ENCODE peak calls at places on chromosomes 13 and 19, in six cellular contexts. One of them, this sample, is unnamed.

GRCh38 chr13:87669379-87669978 is 1.7 kb upstream of the SLITRK5 start:
- DNase-seq in heart left ventricle: no peak
- DNase-seq in upper lobe of right lung: no peak
- DNase-seq in GM23338: peak; percentile 76
- DNase-seq in right cardiac atrium: no peak
- DNase-seq in fibroblast of lung: peak; percentile 76
- DNase-seq in this sample: no peak

GRCh38 chr19:30406220-30406944 is 34.2 kb downstream of the ZNF536 start:
- DNase-seq in upper lobe of right lung: no peak
- DNase-seq in fibroblast of lung: peak; percentile 1
- DNase-seq in GM23338: peak; percentile 56
- DNase-seq in right cardiac atrium: no peak
- DNase-seq in heart left ventricle: no peak
- DNase-seq in this sample: no peak

GRCh38 chr13:94595006-94595942 is 678 bp downstream of the TGDS start:
- DNase-seq in GM23338: peak; percentile 33
- DNase-seq in fibroblast of lung: peak; percentile 29
- DNase-seq in upper lobe of right lung: no peak
- DNase-seq in heart left ventricle: no peak
- DNase-seq in right cardiac atrium: peak; percentile 30
- DNase-seq in this sample: peak; percentile 34

GRCh38 chr13:80363890-80364503 is 23.1 kb upstream of the SPRY2 start:
- DNase-seq in GM23338: peak; percentile 67
- DNase-seq in fibroblast of lung: peak; percentile 64
- DNase-seq in upper lobe of right lung: no peak
- DNase-seq in right cardiac atrium: no peak
- DNase-seq in heart left ventricle: no peak
- DNase-seq in this sample: no peak

GRCh38 chr13:41122838-41123237 is 9.8 kb downstream of the KBTBD6 start:
- DNase-seq in GM23338: no peak
- DNase-seq in upper lobe of right lung: no peak
- DNase-seq in right cardiac atrium: no peak
- DNase-seq in heart left ventricle: no peak
- DNase-seq in fibroblast of lung: no peak
- DNase-seq in this sample: no peak

GRCh38 chr13:24192036-24192810 is 31.7 kb downstream of the SPATA13 start:
- DNase-seq in fibroblast of lung: no peak
- DNase-seq in GM23338: peak; percentile 37
- DNase-seq in right cardiac atrium: no peak
- DNase-seq in upper lobe of right lung: no peak
- DNase-seq in heart left ventricle: no peak
- DNase-seq in this sample: no peak

GRCh38 chr13:40562975-40563349 is 103.5 kb downstream of the FOXO1 start:
- DNase-seq in heart left ventricle: no peak
- DNase-seq in fibroblast of lung: no peak
- DNase-seq in upper lobe of right lung: no peak
- DNase-seq in GM23338: no peak
- DNase-seq in right cardiac atrium: no peak
- DNase-seq in this sample: no peak

GRCh38 chr19:14118165-14119051 is 846 bp upstream of the PRKACA start:
- DNase-seq in fibroblast of lung: peak; percentile 81
- DNase-seq in upper lobe of right lung: peak; percentile 92
- DNase-seq in heart left ventricle: peak; percentile 83
- DNase-seq in GM23338: peak; percentile 37
- DNase-seq in right cardiac atrium: peak; percentile 92
- DNase-seq in this sample: peak; percentile 63

GRCh38 chr19:14023404-14024235 is 4.3 kb upstream of the RLN3 start:
- DNase-seq in right cardiac atrium: peak; percentile 81
- DNase-seq in heart left ventricle: no peak
- DNase-seq in GM23338: peak; percentile 90
- DNase-seq in fibroblast of lung: no peak
- DNase-seq in upper lobe of right lung: peak; percentile 72
- DNase-seq in this sample: peak; percentile 58

GRCh38 chr13:74710006-74710405 is 575.8 kb upstream of the KLF12 start:
- DNase-seq in upper lobe of right lung: no peak
- DNase-seq in GM23338: no peak
- DNase-seq in right cardiac atrium: no peak
- DNase-seq in fibroblast of lung: peak; percentile 28
- DNase-seq in heart left ventricle: no peak
- DNase-seq in this sample: no peak

GRCh38 chr13:80173224-80173623 is 167.7 kb downstream of the SPRY2 start:
- DNase-seq in fibroblast of lung: no peak
- DNase-seq in upper lobe of right lung: no peak
- DNase-seq in heart left ventricle: no peak
- DNase-seq in right cardiac atrium: no peak
- DNase-seq in GM23338: no peak
- DNase-seq in this sample: no peak

GRCh38 chr13:31538067-31539042 is 201.0 kb upstream of the RXFP2 start:
- DNase-seq in fibroblast of lung: peak; percentile 56
- DNase-seq in upper lobe of right lung: no peak
- DNase-seq in heart left ventricle: no peak
- DNase-seq in right cardiac atrium: no peak
- DNase-seq in GM23338: peak; percentile 70
- DNase-seq in this sample: peak; percentile 29

GRCh38 chr13:48414501-48414900 is 1.6 kb upstream of the LPAR6 start:
- DNase-seq in upper lobe of right lung: no peak
- DNase-seq in right cardiac atrium: no peak
- DNase-seq in heart left ventricle: no peak
- DNase-seq in fibroblast of lung: no peak
- DNase-seq in GM23338: no peak
- DNase-seq in this sample: no peak

GRCh38 chr13:73945871-73946270 is 188.3 kb downstream of the KLF12 start:
- DNase-seq in fibroblast of lung: no peak
- DNase-seq in GM23338: peak; percentile 23
- DNase-seq in heart left ventricle: peak; percentile 59
- DNase-seq in right cardiac atrium: peak; percentile 63
- DNase-seq in upper lobe of right lung: no peak
- DNase-seq in this sample: no peak

GRCh38 chr19:6476155-6476895 is 5.3 kb downstream of the DENND1C start:
- DNase-seq in upper lobe of right lung: peak; percentile 93
- DNase-seq in fibroblast of lung: peak; percentile 37
- DNase-seq in right cardiac atrium: no peak
- DNase-seq in GM23338: peak; percentile 100
- DNase-seq in heart left ventricle: no peak
- DNase-seq in this sample: peak; percentile 87

GRCh38 chr19:47587295-47587694 is 14.3 kb upstream of the ZNF541 start:
- DNase-seq in GM23338: no peak
- DNase-seq in right cardiac atrium: no peak
- DNase-seq in fibroblast of lung: no peak
- DNase-seq in upper lobe of right lung: no peak
- DNase-seq in heart left ventricle: no peak
- DNase-seq in this sample: no peak

GRCh38 chr13:26980099-26981031 is 191.2 kb downstream of the USP12 start:
- DNase-seq in upper lobe of right lung: no peak
- DNase-seq in fibroblast of lung: no peak
- DNase-seq in GM23338: no peak
- DNase-seq in heart left ventricle: no peak
- DNase-seq in right cardiac atrium: no peak
- DNase-seq in this sample: no peak

GRCh38 chr13:20124303-20124702 is 36.5 kb downstream of the GJA3 start:
- DNase-seq in GM23338: no peak
- DNase-seq in upper lobe of right lung: no peak
- DNase-seq in heart left ventricle: no peak
- DNase-seq in right cardiac atrium: no peak
- DNase-seq in fibroblast of lung: no peak
- DNase-seq in this sample: no peak

GRCh38 chr13:20118268-20119140 is 42.3 kb downstream of the GJA3 start:
- DNase-seq in right cardiac atrium: peak; percentile 90
- DNase-seq in upper lobe of right lung: peak; percentile 91
- DNase-seq in heart left ventricle: peak; percentile 82
- DNase-seq in GM23338: peak; percentile 72
- DNase-seq in fibroblast of lung: peak; percentile 59
- DNase-seq in this sample: peak; percentile 74

GRCh38 chr13:20116213-20116612 is 44.6 kb downstream of the GJA3 start:
- DNase-seq in heart left ventricle: no peak
- DNase-seq in right cardiac atrium: no peak
- DNase-seq in upper lobe of right lung: no peak
- DNase-seq in fibroblast of lung: no peak
- DNase-seq in GM23338: peak; percentile 65
- DNase-seq in this sample: no peak

GRCh38 chr13:20121154-20121515 is 39.7 kb downstream of the GJA3 start:
- DNase-seq in GM23338: no peak
- DNase-seq in heart left ventricle: no peak
- DNase-seq in right cardiac atrium: no peak
- DNase-seq in fibroblast of lung: peak; percentile 39
- DNase-seq in upper lobe of right lung: no peak
- DNase-seq in this sample: no peak

DNA sequence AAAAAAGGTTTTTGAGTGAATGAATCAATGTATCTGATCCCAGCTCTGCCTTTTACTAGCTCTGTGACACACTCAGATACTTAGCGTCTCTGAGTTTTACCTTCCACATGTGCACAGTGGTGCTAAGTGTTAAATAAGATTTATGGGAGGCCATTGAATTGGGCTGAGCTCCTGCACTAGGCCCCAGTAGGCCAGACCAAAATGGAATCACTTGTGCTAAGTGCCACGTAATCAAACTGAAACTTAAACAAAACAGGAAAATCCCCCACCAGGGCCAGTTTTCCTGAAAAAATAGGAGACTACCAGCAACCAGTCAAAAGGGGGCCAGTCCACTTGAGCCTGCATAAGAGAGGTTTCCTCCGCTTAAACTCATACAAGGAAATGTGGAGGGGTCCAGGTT is 40.9 kb downstream of the GJA3 start:
- DNase-seq in fibroblast of lung: no peak
- DNase-seq in heart left ventricle: no peak
- DNase-seq in upper lobe of right lung: no peak
- DNase-seq in right cardiac atrium: no peak
- DNase-seq in GM23338: no peak
- DNase-seq in this sample: no peak
- H3K4me3 ChIP-seq in fibroblast of lung: peak overlapping the region; percentile 45
- H3K4me3 ChIP-seq in heart left ventricle: peak overlapping the region; percentile 37
- H3K4me3 ChIP-seq in upper lobe of right lung: no peak overlapping the region
- H3K4me3 ChIP-seq in right cardiac atrium: peak overlapping the region; percentile 29
- H3K4me3 ChIP-seq in GM23338: peak overlapping the region; percentile 78
- H3K4me3 ChIP-seq in this sample: peak overlapping the region; percentile 69

GRCh38 chr13:113005076-113005865 is 36.3 kb downstream of the MCF2L start:
- DNase-seq in heart left ventricle: no peak
- DNase-seq in GM23338: no peak
- DNase-seq in right cardiac atrium: no peak
- DNase-seq in upper lobe of right lung: no peak
- DNase-seq in fibroblast of lung: no peak
- DNase-seq in this sample: no peak
- H3K4me1 ChIP-seq in heart left ventricle: peaks cover 21% of the 10 kb centered on the region
- H3K4me1 ChIP-seq in GM23338: no peaks in the 10 kb centered on the region
- H3K4me1 ChIP-seq in right cardiac atrium: no peaks in the 10 kb centered on the region
- H3K4me1 ChIP-seq in upper lobe of right lung: peaks cover 8% of the 10 kb centered on the region
- H3K4me1 ChIP-seq in fibroblast of lung: no peaks in the 10 kb centered on the region
- H3K4me1 ChIP-seq in this sample: peaks cover 22% of the 10 kb centered on the region

GRCh38 chr13:113402471-113403254 is 38.7 kb upstream of the GRTP1 start:
- DNase-seq in right cardiac atrium: peak; percentile 66
- DNase-seq in upper lobe of right lung: peak; percentile 47
- DNase-seq in fibroblast of lung: no peak
- DNase-seq in heart left ventricle: peak; percentile 58
- DNase-seq in GM23338: no peak
- DNase-seq in this sample: no peak
- H3K4me3 ChIP-seq in right cardiac atrium: no peak overlapping the region
- H3K4me3 ChIP-seq in upper lobe of right lung: no peak overlapping the region
- H3K4me3 ChIP-seq in fibroblast of lung: no peak overlapping the region
- H3K4me3 ChIP-seq in heart left ventricle: no peak overlapping the region
- H3K4me3 ChIP-seq in GM23338: no peak overlapping the region
- H3K4me3 ChIP-seq in this sample: no peak overlapping the region

DNA sequence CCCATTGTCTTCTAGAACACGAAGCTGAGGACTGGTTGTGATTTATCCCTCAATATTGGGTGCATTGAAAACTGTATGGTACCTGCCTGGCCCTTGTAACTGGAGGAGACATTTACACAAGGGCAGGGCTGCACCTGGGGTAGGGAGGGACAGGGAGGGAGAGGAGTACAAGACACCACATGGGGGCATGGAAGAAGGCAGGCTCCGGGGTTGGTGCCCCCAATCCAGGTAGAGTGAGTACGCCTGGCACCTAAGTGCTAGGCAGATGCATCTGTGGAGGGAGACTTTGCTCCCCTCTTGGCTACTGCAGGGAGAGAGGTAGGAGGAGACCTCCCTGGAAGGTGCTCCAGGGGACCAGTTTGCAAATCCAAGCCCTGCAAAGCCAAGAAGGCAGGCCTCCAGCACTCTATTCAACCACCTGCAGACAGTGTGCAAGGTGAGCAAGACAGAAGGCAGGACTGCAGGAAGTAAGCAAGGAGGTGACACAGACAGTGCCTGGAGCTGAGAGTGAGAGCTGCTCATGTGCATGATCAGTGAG is 19.4 kb upstream of the UQCRFS1 start:
- DNase-seq in fibroblast of lung: no peak
- DNase-seq in GM23338: no peak
- DNase-seq in right cardiac atrium: no peak
- DNase-seq in upper lobe of right lung: no peak
- DNase-seq in heart left ventricle: peak; percentile 20
- DNase-seq in this sample: no peak
- H3K4me1 ChIP-seq in fibroblast of lung: no peaks in the 10 kb centered on the region
- H3K4me1 ChIP-seq in GM23338: no peaks in the 10 kb centered on the region
- H3K4me1 ChIP-seq in right cardiac atrium: no peaks in the 10 kb centered on the region
- H3K4me1 ChIP-seq in upper lobe of right lung: no peaks in the 10 kb centered on the region
- H3K4me1 ChIP-seq in heart left ventricle: no peaks in the 10 kb centered on the region
- H3K4me1 ChIP-seq in this sample: no peaks in the 10 kb centered on the region